ENCODE peak calls at places on chromosome 11, in nine cellular contexts. G is HFF-Myc, Z is ascending aorta, Q is breast epithelium, C is IMR-90, B is lower leg skin, N is mucosa of descending colon, U is gastrocnemius medialis, K is Caco-2. Y is an unnamed sample.
A peak's percentile ranks its signal among the peaks of the same experiment; 100 is the strongest.

GRCh38 chr11:109733245-109733644 is 311.3 kb downstream of the C11orf87 start:
- DNase-seq in B (no peak), Z (no peak), N (no peak), G (no peak), C (peak; percentile 52), K (no peak), U (no peak), Q (no peak), Y (no peak)

GRCh38 chr11:35579557-35580396 is 38.5 kb upstream of the FJX1 start:
- DNase-seq in U (no peak), Z (no peak), B (no peak), Q (no peak), N (no peak), K (no peak), G (peak; percentile 97), C (peak; percentile 99), Y (no peak)

GRCh38 chr11:13415201-13415600 is 47.8 kb downstream of the BTBD10 start:
- DNase-seq in U (no peak), G (no peak), K (no peak), Q (no peak), C (no peak), B (no peak), N (no peak), Z (no peak), Y (no peak)

GRCh38 chr11:121884601-121885000 is 231.4 kb downstream of the BLID start:
- DNase-seq in N (no peak), Q (no peak), Z (no peak), C (no peak), B (no peak), K (no peak), U (no peak), G (no peak), Y (no peak)

GRCh38 chr11:123653405-123653996 is 923 bp downstream of the SCN3B start:
- DNase-seq in Q (no peak), U (peak; percentile 22), K (no peak), G (no peak), C (no peak), Z (no peak), B (no peak), N (no peak), Y (no peak)

GRCh38 chr11:35593143-35593542 is 25.1 kb upstream of the FJX1 start:
- DNase-seq in Z (no peak), U (no peak), Q (no peak), K (no peak), B (no peak), C (peak; percentile 83), N (no peak), G (peak; percentile 78), Y (no peak)

GRCh38 chr11:5610446-5610845 is 14.0 kb downstream of the TRIM6 start:
- DNase-seq in U (no peak), K (no peak), C (no peak), N (no peak), Z (no peak), B (no peak), Q (no peak), G (no peak), Y (no peak)

GRCh38 chr11:89184021-89184420 is 6.3 kb downstream of the TYR start:
- DNase-seq in Z (no peak), Q (no peak), G (no peak), N (no peak), C (peak; percentile 55), U (no peak), B (no peak), K (no peak), Y (no peak)

GRCh38 chr11:34067383-34068065 is 16.0 kb downstream of the CAPRIN1 start:
- DNase-seq in U (no peak), G (no peak), Q (no peak), K (no peak), B (no peak), C (no peak), Z (no peak), N (no peak), Y (no peak)

GRCh38 chr11:112639469-112639868 is 321.8 kb upstream of the NCAM1 start:
- DNase-seq in Q (no peak), K (no peak), B (no peak), U (no peak), G (no peak), N (no peak), C (no peak), Z (no peak), Y (no peak)

GRCh38 chr11:61890536-61891330 is 612 bp downstream of the FADS3 start:
- DNase-seq in U (peak; percentile 84), G (no peak), C (peak; percentile 82), Q (no peak), B (peak; percentile 36), Z (peak; percentile 87), K (peak; percentile 67), N (peak; percentile 40), Y (peak; percentile 58)

GRCh38 chr11:12388171-12388570 is 10.8 kb downstream of the PARVA start:
- DNase-seq in B (no peak), Z (no peak), Q (no peak), N (no peak), G (no peak), K (no peak), U (no peak), C (no peak), Y (no peak)

GRCh38 chr11:34773826-34774225 is 142.4 kb downstream of the APIP start:
- DNase-seq in Z (no peak), C (peak; percentile 23), U (no peak), N (no peak), B (no peak), Q (no peak), G (no peak), K (no peak), Y (no peak)

GRCh38 chr11:8709002-8709672 is 26.5 kb downstream of the RPL27A start:
- DNase-seq in B (peak; percentile 74), C (peak; percentile 95), Q (peak; percentile 80), U (peak; percentile 81), Z (peak; percentile 70), K (no peak), N (peak; percentile 53), G (peak; percentile 97), Y (no peak)

GRCh38 chr11:44309483-44310197 is at the start of gene ALX4:
- DNase-seq in Z (no peak), K (no peak), Q (no peak), C (no peak), B (no peak), U (peak; percentile 25), N (no peak), G (no peak), Y (no peak)
- TF ChIP-seq CTCF in Z (no peak), K (no peak), Q (no peak), C (no peak), B (no peak), U (no peak), N (no peak), G (no peak), Y (no peak)

GRCh38 chr11:57668467-57668890 is 565 bp downstream of the ZDHHC5 start:
- DNase-seq in K (no peak), N (no peak), G (no peak), U (no peak), Z (no peak), C (no peak), B (no peak), Q (no peak), Y (no peak)

GRCh38 chr11:57662893-57663292 is 5.0 kb upstream of the ZDHHC5 start:
- DNase-seq in B (no peak), K (peak; percentile 60), C (no peak), U (no peak), Z (no peak), N (no peak), Q (no peak), G (no peak), Y (no peak)

GRCh38 chr11:57663975-57664374 is 3.9 kb upstream of the ZDHHC5 start:
- DNase-seq in N (no peak), B (no peak), U (no peak), G (no peak), K (no peak), C (no peak), Q (no peak), Z (no peak), Y (no peak)

GRCh38 chr11:57667715-57668466 is at the start of gene ZDHHC5:
- DNase-seq in U (peak; percentile 99), N (peak; percentile 99), G (peak; percentile 99), Z (peak; percentile 98), B (peak; percentile 99), Q (peak; percentile 99), C (peak; percentile 100), K (peak; percentile 100), Y (peak; percentile 92)

GRCh38 chr11:57667065-57667714 is 724 bp upstream of the ZDHHC5 start:
- DNase-seq in B (peak; percentile 97), Z (peak; percentile 93), N (peak; percentile 95), G (peak; percentile 97), Q (peak; percentile 95), C (peak; percentile 99), U (peak; percentile 99), K (peak; percentile 99), Y (peak; percentile 77)
- TF ChIP-seq CTCF in B (no peak), Z (no peak), N (no peak), G (no peak), Q (no peak), C (no peak), U (peak; percentile 9), K (no peak), Y (no peak)

GRCh38 chr11:2691991-2692841 is 7.6 kb downstream of the KCNQ1OT1 start:
- DNase-seq in K (peak; percentile 46), N (no peak), G (no peak), Q (peak; percentile 27), U (peak; percentile 5), Z (no peak), C (no peak), B (no peak), Y (no peak)
- TF ChIP-seq CTCF in K (peak; percentile 70), N (no peak), G (peak; percentile 19), Q (no peak), U (no peak), Z (no peak), C (peak; percentile 13), B (no peak), Y (no peak)

DNA sequence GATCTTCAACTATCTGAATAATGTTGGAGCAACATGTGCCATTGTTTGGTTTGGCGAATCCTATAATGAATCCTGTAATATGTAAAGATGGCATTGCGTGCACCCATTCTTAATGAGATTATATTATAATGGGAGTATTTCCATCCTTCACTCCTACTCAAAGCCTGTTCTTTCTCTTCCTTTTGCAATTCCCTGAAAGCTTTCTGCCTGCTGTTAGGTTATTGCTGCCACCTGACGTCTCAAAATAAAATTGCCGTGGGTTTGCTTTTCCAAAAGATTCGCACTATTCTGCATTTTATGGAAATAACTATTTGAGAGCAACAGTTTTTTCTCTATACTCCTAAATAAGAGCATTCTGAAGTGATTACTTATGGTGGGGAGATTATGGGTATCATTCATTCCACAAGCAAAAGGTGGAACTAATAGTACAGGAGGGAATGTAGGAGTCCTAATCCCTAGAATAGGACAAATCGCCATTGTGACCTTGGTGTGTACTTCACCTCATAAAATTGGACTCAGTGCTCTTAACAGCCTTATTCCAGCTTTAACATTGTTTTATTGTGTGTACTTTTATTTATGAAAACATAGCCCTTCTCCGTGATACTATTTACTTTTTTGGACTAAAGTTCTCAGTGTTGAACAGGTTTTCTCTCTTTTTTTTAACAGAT is 69.6 kb upstream of the ALKBH3 start:
- DNase-seq in C (no peak), Z (no peak), Q (no peak), N (peak; percentile 10), K (no peak), U (no peak), B (no peak), G (no peak), Y (no peak)
- TF ChIP-seq CTCF in C (peak; percentile 42), Z (no peak), Q (no peak), N (peak; percentile 11), K (peak; percentile 46), U (no peak), B (no peak), G (no peak), Y (no peak)

GRCh38 chr11:29019960-29020683 is 911.9 kb downstream of the METTL15 start:
- DNase-seq in B (no peak), G (no peak), Z (no peak), K (no peak), N (no peak), U (no peak), Q (no peak), C (peak; percentile 66), Y (no peak)
- TF ChIP-seq CTCF in B (no peak), G (peak; percentile 51), Z (no peak), K (peak; percentile 45), N (no peak), U (no peak), Q (no peak), C (peak; percentile 63), Y (no peak)

Y was measured in omental fat pad.